ENCODE peak calls at places on chromosomes 6 and 20, in four cellular contexts. One of them, this sample, is unnamed.
A peak's percentile ranks its signal among the peaks of the same experiment; 100 is the strongest.

GRCh38 chr6:54115966-54116365 is 4.7 kb downstream of the MLIP start:
- DNase-seq in heart right ventricle: no peak
- DNase-seq in nephron progenitor cell: no peak
- DNase-seq in right lobe of liver: no peak
- DNase-seq in this sample: no peak

GRCh38 chr6:136920858-136921520 is 1.1 kb upstream of the SLC35D3 start:
- DNase-seq in heart right ventricle: no peak
- DNase-seq in nephron progenitor cell: peak; percentile 48
- DNase-seq in right lobe of liver: peak; percentile 32
- DNase-seq in this sample: no peak

GRCh38 chr6:1594495-1595200 is 15.1 kb upstream of the FOXC1 start:
- DNase-seq in heart right ventricle: no peak
- DNase-seq in nephron progenitor cell: no peak
- DNase-seq in right lobe of liver: no peak
- DNase-seq in this sample: no peak

GRCh38 chr6:141267420-141267819 is 865.3 kb upstream of the GJE1 start:
- DNase-seq in heart right ventricle: no peak
- DNase-seq in nephron progenitor cell: no peak
- DNase-seq in right lobe of liver: no peak
- DNase-seq in this sample: peak; percentile 50

GRCh38 chr6:100353276-100354015 is 111.3 kb downstream of the SIM1 start:
- DNase-seq in heart right ventricle: no peak
- DNase-seq in nephron progenitor cell: no peak
- DNase-seq in right lobe of liver: no peak
- DNase-seq in this sample: no peak

GRCh38 chr20:50189681-50190250 is 864 bp upstream of the CEBPB start:
- DNase-seq in heart right ventricle: no peak
- DNase-seq in nephron progenitor cell: peak; percentile 61
- DNase-seq in right lobe of liver: peak; percentile 89
- DNase-seq in this sample: no peak

GRCh38 chr6:3366596-3367413 is 90.0 kb downstream of the SLC22A23 start:
- DNase-seq in heart right ventricle: no peak
- DNase-seq in nephron progenitor cell: no peak
- DNase-seq in right lobe of liver: no peak
- DNase-seq in this sample: no peak

GRCh38 chr6:106377061-106377540 is 16.6 kb downstream of the CRYBG1 start:
- DNase-seq in heart right ventricle: no peak
- DNase-seq in nephron progenitor cell: no peak
- DNase-seq in right lobe of liver: no peak
- DNase-seq in this sample: no peak

GRCh38 chr20:2698912-2699311 is 6.3 kb downstream of the EBF4 start:
- DNase-seq in heart right ventricle: no peak
- DNase-seq in nephron progenitor cell: no peak
- DNase-seq in right lobe of liver: no peak
- DNase-seq in this sample: peak; percentile 61

GRCh38 chr6:129936329-129937165 is 75.4 kb upstream of the TMEM244 start:
- DNase-seq in heart right ventricle: peak; percentile 20
- DNase-seq in nephron progenitor cell: peak; percentile 52
- DNase-seq in right lobe of liver: peak; percentile 37
- DNase-seq in this sample: no peak

GRCh38 chr6:157864185-157864761 is 41.2 kb downstream of the SNX9 start:
- DNase-seq in heart right ventricle: no peak
- DNase-seq in nephron progenitor cell: no peak
- DNase-seq in right lobe of liver: no peak
- DNase-seq in this sample: no peak

GRCh38 chr20:44616604-44616964 is 34.2 kb downstream of the PKIG start:
- DNase-seq in heart right ventricle: peak; percentile 68
- DNase-seq in nephron progenitor cell: peak; percentile 18
- DNase-seq in right lobe of liver: peak; percentile 38
- DNase-seq in this sample: no peak

GRCh38 chr6:17894905-17895304 is 92.5 kb downstream of the KIF13A start:
- DNase-seq in heart right ventricle: no peak
- DNase-seq in nephron progenitor cell: no peak
- DNase-seq in right lobe of liver: no peak
- DNase-seq in this sample: no peak

GRCh38 chr6:79810153-79810806 is 137.1 kb downstream of the ELOVL4 start:
- DNase-seq in heart right ventricle: no peak
- DNase-seq in nephron progenitor cell: peak; percentile 10
- DNase-seq in right lobe of liver: no peak
- DNase-seq in this sample: no peak

GRCh38 chr6:3139090-3139903 is 18.0 kb downstream of the TUBB2A start:
- DNase-seq in heart right ventricle: peak; percentile 50
- DNase-seq in nephron progenitor cell: no peak
- DNase-seq in right lobe of liver: peak; percentile 81
- DNase-seq in this sample: no peak

GRCh38 chr6:7402746-7403145 is 13.1 kb downstream of the RIOK1 start:
- DNase-seq in heart right ventricle: no peak
- DNase-seq in nephron progenitor cell: no peak
- DNase-seq in right lobe of liver: no peak
- DNase-seq in this sample: no peak

GRCh38 chr6:33578588-33579011 is 1.5 kb downstream of the BAK1 start:
- DNase-seq in heart right ventricle: no peak
- DNase-seq in nephron progenitor cell: no peak
- DNase-seq in right lobe of liver: no peak
- DNase-seq in this sample: no peak

GRCh38 chr6:9583946-9584345 is 830.9 kb downstream of the TFAP2A start:
- DNase-seq in heart right ventricle: no peak
- DNase-seq in nephron progenitor cell: no peak
- DNase-seq in right lobe of liver: no peak
- DNase-seq in this sample: no peak
- TF ChIP-seq CTCF in heart right ventricle: no peak
- TF ChIP-seq CTCF in nephron progenitor cell: no peak
- TF ChIP-seq CTCF in right lobe of liver: no peak
- TF ChIP-seq CTCF in this sample: no peak

GRCh38 chr6:31720196-31720770 is 1.3 kb downstream of the LY6G6C start:
- DNase-seq in heart right ventricle: no peak
- DNase-seq in nephron progenitor cell: no peak
- DNase-seq in right lobe of liver: no peak
- DNase-seq in this sample: no peak

GRCh38 chr6:31715022-31715683 is at the start of gene LY6G6D:
- DNase-seq in heart right ventricle: no peak
- DNase-seq in nephron progenitor cell: peak; percentile 17
- DNase-seq in right lobe of liver: no peak
- DNase-seq in this sample: no peak

GRCh38 chr6:31719001-31719400 is 2.5 kb downstream of the LY6G6C start:
- DNase-seq in heart right ventricle: no peak
- DNase-seq in nephron progenitor cell: no peak
- DNase-seq in right lobe of liver: no peak
- DNase-seq in this sample: no peak

GRCh38 chr6:31718294-31718693 is 3.1 kb downstream of the LY6G6D start:
- DNase-seq in heart right ventricle: no peak
- DNase-seq in nephron progenitor cell: no peak
- DNase-seq in right lobe of liver: no peak
- DNase-seq in this sample: no peak

DNA sequence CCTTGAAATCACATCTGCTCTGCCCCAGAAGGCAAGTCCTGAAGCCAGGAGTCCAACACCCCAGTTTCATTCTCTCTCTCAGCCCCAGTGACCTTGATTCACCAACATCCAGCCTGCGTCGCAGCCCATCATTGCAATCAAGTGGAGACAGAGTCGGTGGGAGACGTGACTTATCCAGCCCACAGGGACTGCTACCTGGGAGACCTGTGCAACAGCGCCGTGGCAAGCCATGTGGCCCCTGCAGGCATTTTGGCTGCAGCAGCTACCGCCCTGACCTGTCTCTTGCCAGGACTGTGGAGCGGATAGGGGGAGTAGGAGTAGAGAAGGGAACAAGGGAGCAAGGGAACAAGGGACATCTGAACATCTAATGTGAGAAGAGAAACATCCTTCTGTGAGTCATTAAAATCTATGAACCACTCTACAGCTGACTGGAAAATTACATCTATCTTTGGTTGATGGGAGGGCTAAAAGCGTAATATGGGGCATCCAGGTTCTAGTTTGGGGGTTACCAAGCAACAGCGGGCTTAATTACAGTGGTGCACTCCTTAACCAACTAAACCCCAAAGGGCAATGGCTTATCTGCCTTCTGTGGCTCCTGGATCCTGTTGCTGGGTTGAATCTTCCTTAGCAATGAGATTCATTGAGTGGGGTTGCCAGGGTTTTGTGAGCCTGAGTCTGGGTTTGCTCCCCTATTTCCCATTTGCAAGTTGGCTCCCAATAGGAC is 2.5 kb downstream of the LY6G6D start:
- DNase-seq in heart right ventricle: no peak
- DNase-seq in nephron progenitor cell: peak; percentile 29
- DNase-seq in right lobe of liver: no peak
- DNase-seq in this sample: no peak
- TF ChIP-seq CTCF in heart right ventricle: no peak
- TF ChIP-seq CTCF in nephron progenitor cell: no peak
- TF ChIP-seq CTCF in right lobe of liver: peak; percentile 9
- TF ChIP-seq CTCF in this sample: no peak

GRCh38 chr20:63313349-63314014 is 20.5 kb downstream of the COL20A1 start:
- DNase-seq in heart right ventricle: no peak
- DNase-seq in nephron progenitor cell: no peak
- DNase-seq in right lobe of liver: peak; percentile 15
- DNase-seq in this sample: no peak
- TF ChIP-seq CTCF in heart right ventricle: no peak
- TF ChIP-seq CTCF in nephron progenitor cell: no peak
- TF ChIP-seq CTCF in right lobe of liver: no peak
- TF ChIP-seq CTCF in this sample: no peak

DNA sequence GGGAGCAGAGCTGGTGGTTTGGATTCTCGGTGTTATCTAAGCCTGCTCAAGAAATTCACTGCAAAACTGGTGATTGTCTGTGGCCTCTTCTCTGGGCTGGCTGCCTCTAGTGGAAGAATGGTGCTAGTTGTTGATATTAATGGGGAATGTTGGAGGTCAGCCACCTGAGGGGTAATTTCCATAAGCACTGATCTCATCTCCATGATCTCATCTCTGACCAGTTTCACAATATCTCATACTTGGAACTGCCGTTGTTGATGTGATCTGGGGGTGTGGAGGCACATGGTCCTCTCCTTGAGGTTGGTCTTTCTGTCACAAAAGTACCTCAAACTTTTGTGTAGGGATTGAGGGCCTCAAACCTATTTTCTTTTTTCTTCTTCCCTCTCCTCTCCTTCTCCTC is 102.6 kb downstream of the CD109 start:
- DNase-seq in heart right ventricle: peak; percentile 52
- DNase-seq in nephron progenitor cell: no peak
- DNase-seq in right lobe of liver: peak; percentile 26
- DNase-seq in this sample: no peak
- TF ChIP-seq CTCF in heart right ventricle: no peak
- TF ChIP-seq CTCF in nephron progenitor cell: no peak
- TF ChIP-seq CTCF in right lobe of liver: peak; percentile 14
- TF ChIP-seq CTCF in this sample: peak; percentile 50

DNA sequence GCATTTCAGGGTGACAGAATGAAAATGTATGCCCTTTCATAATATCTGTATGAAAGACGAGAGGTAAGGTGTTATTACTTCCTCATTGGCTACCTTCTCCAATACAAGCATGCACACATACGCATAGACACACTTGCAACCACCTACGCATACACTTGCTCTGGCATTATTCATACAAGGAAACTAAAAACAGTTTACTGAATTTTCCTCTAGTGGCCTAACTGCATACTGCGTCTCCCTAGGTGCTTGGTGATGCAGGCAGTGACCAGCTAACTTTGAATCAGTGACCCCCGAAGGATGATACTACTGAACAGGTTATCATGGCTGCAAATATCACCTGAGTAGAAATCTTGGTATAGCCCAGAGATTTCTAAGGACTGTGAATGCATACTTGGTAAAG is 593.1 kb downstream of the PKHD1 start:
- DNase-seq in heart right ventricle: no peak
- DNase-seq in nephron progenitor cell: no peak
- DNase-seq in right lobe of liver: no peak
- DNase-seq in this sample: no peak
- TF ChIP-seq CTCF in heart right ventricle: no peak
- TF ChIP-seq CTCF in nephron progenitor cell: peak; percentile 27
- TF ChIP-seq CTCF in right lobe of liver: no peak
- TF ChIP-seq CTCF in this sample: peak; percentile 38

GRCh38 chr6:12158686-12159415 is 131.3 kb upstream of the EDN1 start:
- DNase-seq in heart right ventricle: no peak
- DNase-seq in nephron progenitor cell: no peak
- DNase-seq in right lobe of liver: no peak
- DNase-seq in this sample: no peak
- TF ChIP-seq CTCF in heart right ventricle: no peak
- TF ChIP-seq CTCF in nephron progenitor cell: no peak
- TF ChIP-seq CTCF in right lobe of liver: no peak
- TF ChIP-seq CTCF in this sample: no peak

GRCh38 chr20:16367948-16368560 is 205.2 kb downstream of the KIF16B start:
- DNase-seq in heart right ventricle: no peak
- DNase-seq in nephron progenitor cell: no peak
- DNase-seq in right lobe of liver: no peak
- DNase-seq in this sample: no peak

GRCh38 chr20:16366548-16366947 is 206.7 kb downstream of the KIF16B start:
- DNase-seq in heart right ventricle: no peak
- DNase-seq in nephron progenitor cell: no peak
- DNase-seq in right lobe of liver: no peak
- DNase-seq in this sample: no peak

GRCh38 chr20:16369441-16369840 is 203.8 kb downstream of the KIF16B start:
- DNase-seq in heart right ventricle: no peak
- DNase-seq in nephron progenitor cell: no peak
- DNase-seq in right lobe of liver: no peak
- DNase-seq in this sample: no peak

GRCh38 chr20:16363832-16364687 is 209.2 kb downstream of the KIF16B start:
- DNase-seq in heart right ventricle: no peak
- DNase-seq in nephron progenitor cell: no peak
- DNase-seq in right lobe of liver: no peak
- DNase-seq in this sample: no peak

GRCh38 chr20:16368645-16369292 is 204.5 kb downstream of the KIF16B start:
- DNase-seq in heart right ventricle: no peak
- DNase-seq in nephron progenitor cell: no peak
- DNase-seq in right lobe of liver: no peak
- DNase-seq in this sample: no peak
- TF ChIP-seq CTCF in heart right ventricle: no peak
- TF ChIP-seq CTCF in nephron progenitor cell: no peak
- TF ChIP-seq CTCF in right lobe of liver: no peak
- TF ChIP-seq CTCF in this sample: peak; percentile 53